ENCODE peak calls at places on chromosomes 7 and 10, in five cellular contexts. E, F, T, A and G are unnamed samples. For H3K36me3, the result is how much of the 10 kb centered on the place peaks cover.

GRCh38 chr7:56092789-56093531 is at the start of gene PHKG1:
- DNase-seq in E (peak), F (peak), T (peak), A (peak), G (peak)

GRCh38 chr7:116500071-116500853 is 724 bp downstream of the CAV2 start:
- DNase-seq in E (no peak), F (peak), T (peak), A (peak), G (peak)

GRCh38 chr10:124232686-124233545 is 139.5 kb upstream of the CHST15 start:
- DNase-seq in E (no peak), F (peak), T (no peak), A (peak), G (no peak)

GRCh38 chr10:98397089-98397600 is 17.8 kb downstream of the PYROXD2 start:
- DNase-seq in E (no peak), F (no peak), T (no peak), A (no peak), G (no peak)

GRCh38 chr10:34696423-34696822 is 118.7 kb downstream of the PARD3 start:
- DNase-seq in E (no peak), F (peak), T (no peak), A (no peak), G (no peak)

GRCh38 chr10:88505265-88505664 is 77.9 kb downstream of the RNLS start:
- DNase-seq in E (no peak), F (no peak), T (no peak), A (no peak), G (no peak)

GRCh38 chr7:129828989-129829676 is 123.6 kb downstream of the UBE2H start:
- DNase-seq in E (no peak), F (no peak), T (peak), A (no peak), G (no peak)

GRCh38 chr7:77786018-77786417 is 12.2 kb downstream of the TMEM60 start:
- DNase-seq in E (no peak), F (no peak), T (no peak), A (no peak), G (no peak)

GRCh38 chr10:2436933-2437332 is 630.4 kb upstream of the PFKP start:
- DNase-seq in E (no peak), F (no peak), T (no peak), A (no peak), G (no peak)

GRCh38 chr10:89237849-89238248 is 13.7 kb downstream of the LIPA start:
- DNase-seq in E (no peak), F (no peak), T (no peak), A (no peak), G (no peak)

GRCh38 chr10:103716206-103717160 is 138.9 kb downstream of the SH3PXD2A start:
- DNase-seq in E (peak), F (peak), T (no peak), A (no peak), G (no peak)

GRCh38 chr7:88169717-88170320 is 50.0 kb downstream of the SRI start:
- DNase-seq in E (peak), F (no peak), T (peak), A (peak), G (no peak)

GRCh38 chr10:61795551-61795950 is 105.9 kb upstream of the ARID5B start:
- DNase-seq in E (no peak), F (no peak), T (no peak), A (no peak), G (peak)

GRCh38 chr7:116683786-116684185 is 11.8 kb downstream of the MET start:
- DNase-seq in E (no peak), F (no peak), T (no peak), A (no peak), G (no peak)

GRCh38 chr7:18315241-18315640 is 180.3 kb upstream of the HDAC9 start:
- DNase-seq in E (no peak), F (no peak), T (no peak), A (no peak), G (no peak)

GRCh38 chr7:107891619-107892366 is 810 bp downstream of the DLD start:
- DNase-seq in E (no peak), F (no peak), T (no peak), A (no peak), G (no peak)

GRCh38 chr7:138880881-138881577 is 83.0 kb upstream of the ATP6V0A4 start:
- DNase-seq in E (no peak), F (peak), T (no peak), A (peak), G (no peak)

GRCh38 chr10:73974309-73974946 is 23.5 kb upstream of the VCL start:
- DNase-seq in E (no peak), F (no peak), T (no peak), A (no peak), G (no peak)

GRCh38 chr10:33899578-33900531 is 565.4 kb upstream of the NRP1 start:
- DNase-seq in E (peak), F (no peak), T (no peak), A (no peak), G (no peak)

GRCh38 chr7:45703373-45703821 is 129.2 kb downstream of the ADCY1 start:
- DNase-seq in E (no peak), F (no peak), T (no peak), A (no peak), G (no peak)

GRCh38 chr7:83366629-83367028 is 203.9 kb upstream of the PCLO start:
- DNase-seq in E (no peak), F (no peak), T (no peak), A (no peak), G (no peak)

GRCh38 chr10:122510326-122510725 is 49.0 kb downstream of the HTRA1 start:
- DNase-seq in E (no peak), F (peak), T (no peak), A (no peak), G (no peak)

GRCh38 chr7:13041368-13041988 is 354.0 kb downstream of the ARL4A start:
- DNase-seq in E (no peak), F (no peak), T (no peak), A (no peak), G (no peak)

GRCh38 chr7:79377097-79377496 is 76.4 kb downstream of the MAGI2 start:
- DNase-seq in E (no peak), F (no peak), T (no peak), A (no peak), G (no peak)

GRCh38 chr10:132735341-132735775 is 50.6 kb downstream of the NKX6-2 start:
- DNase-seq in E (no peak), F (no peak), T (no peak), A (peak), G (no peak)

GRCh38 chr7:143069912-143070500 is 17.9 kb downstream of the OR6V1 start:
- DNase-seq in E (no peak), F (no peak), T (no peak), A (no peak), G (peak)

GRCh38 chr10:80176526-80176925 is 28.8 kb downstream of the ANXA11 start:
- DNase-seq in E (no peak), F (no peak), T (no peak), A (no peak), G (no peak)

GRCh38 chr10:76396126-76396525 is 964.7 kb downstream of the LRMDA start:
- DNase-seq in E (no peak), F (no peak), T (no peak), A (no peak), G (no peak)

GRCh38 chr7:75808106-75808505 is 5.5 kb downstream of the CCL24 start:
- DNase-seq in E (no peak), F (no peak), T (no peak), A (no peak), G (no peak)

GRCh38 chr7:14962778-14963177 is 60.2 kb upstream of the DGKB start:
- DNase-seq in E (no peak), F (peak), T (no peak), A (no peak), G (no peak)

GRCh38 chr10:13095094-13095493 is 4.9 kb upstream of the OPTN start:
- DNase-seq in E (no peak), F (no peak), T (no peak), A (no peak), G (no peak)

GRCh38 chr10:131146790-131147189 is 164.7 kb downstream of the TCERG1L start:
- DNase-seq in E (no peak), F (no peak), T (no peak), A (no peak), G (no peak)

GRCh38 chr7:123811056-123811455 is 33.9 kb upstream of the HYAL4 start:
- DNase-seq in E (no peak), F (no peak), T (no peak), A (no peak), G (no peak)

GRCh38 chr7:32879460-32879859 is 12.1 kb downstream of the KBTBD2 start:
- DNase-seq in E (no peak), F (peak), T (peak), A (no peak), G (no peak)

GRCh38 chr10:104580321-104580720 is 60.8 kb upstream of the SORCS3 start:
- DNase-seq in E (no peak), F (no peak), T (no peak), A (no peak), G (no peak)

GRCh38 chr10:4837551-4837950 is 11.5 kb downstream of the AKR1E2 start:
- DNase-seq in E (no peak), F (no peak), T (no peak), A (no peak), G (no peak)

GRCh38 chr10:69901022-69901421 is 99.3 kb downstream of the COL13A1 start:
- DNase-seq in E (no peak), F (peak), T (no peak), A (no peak), G (no peak)

GRCh38 chr10:3636356-3637181 is 148.4 kb downstream of the KLF6 start:
- DNase-seq in E (no peak), F (no peak), T (no peak), A (peak), G (no peak)
- H3K36me3 ChIP-seq in E (under half), F (under half), T (under half), A (under half), G (under half)

GRCh38 chr7:109309790-109310189 is 740.1 kb downstream of the DNAJB9 start:
- DNase-seq in E (no peak), F (no peak), T (no peak), A (no peak), G (no peak)
- H3K4me3 ChIP-seq in E (no peak), F (no peak), T (no peak), A (no peak), G (no peak)

GRCh38 chr10:94327649-94328048 is 35.1 kb downstream of the NOC3L start:
- DNase-seq in E (no peak), F (no peak), T (no peak), A (no peak), G (no peak)

GRCh38 chr10:94328613-94329012 is 34.1 kb downstream of the NOC3L start:
- DNase-seq in E (no peak), F (no peak), T (no peak), A (no peak), G (no peak)

GRCh38 chr10:94320285-94320914 is 42.3 kb downstream of the NOC3L start:
- DNase-seq in E (peak), F (no peak), T (peak), A (peak), G (peak)

DNA sequence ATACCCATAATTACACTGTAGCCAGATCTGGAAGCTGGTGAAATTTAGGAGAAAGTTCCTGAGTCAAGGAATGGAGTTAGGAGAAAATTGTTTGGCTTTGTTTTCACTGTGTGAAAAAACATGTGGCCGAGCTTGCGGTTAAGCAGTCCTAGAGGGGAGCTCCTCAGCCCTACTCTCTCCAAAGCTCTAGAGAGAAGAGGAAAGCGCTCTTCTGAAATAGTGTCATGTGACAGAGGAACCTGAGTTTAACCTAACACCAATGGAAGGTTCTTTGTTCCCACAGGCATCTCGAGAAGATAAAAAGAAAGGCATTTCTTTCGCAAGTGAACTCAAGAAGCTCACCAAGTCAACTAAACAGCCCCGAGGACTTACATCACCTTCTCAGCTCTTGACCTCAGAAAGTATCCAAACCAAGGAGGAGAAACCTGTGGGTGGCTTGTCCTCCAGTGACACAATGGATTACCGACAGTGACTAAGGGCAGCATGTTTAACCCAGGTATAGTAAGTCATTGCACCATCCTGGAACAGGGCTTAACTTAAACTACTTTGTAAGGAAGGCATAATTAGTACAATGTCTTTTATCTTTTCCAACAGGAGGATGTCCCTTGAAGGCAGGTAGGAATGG is 38.0 kb downstream of the NOC3L start:
- DNase-seq in E (no peak), F (no peak), T (no peak), A (no peak), G (no peak)
- H3K36me3 ChIP-seq in E (under half), F (under half), T (under half), A (half or more), G (under half)

GRCh38 chr10:110500515-110500905 is 2.8 kb downstream of the DUSP5 start:
- DNase-seq in E (no peak), F (peak), T (peak), A (no peak), G (no peak)

GRCh38 chr10:110499796-110500514 is 2.2 kb downstream of the DUSP5 start:
- DNase-seq in E (no peak), F (no peak), T (peak), A (no peak), G (no peak)

GRCh38 chr10:110502072-110502845 is 4.6 kb downstream of the DUSP5 start:
- DNase-seq in E (no peak), F (no peak), T (no peak), A (no peak), G (no peak)

GRCh38 chr10:110502851-110503301 is 5.2 kb downstream of the DUSP5 start:
- DNase-seq in E (no peak), F (peak), T (no peak), A (no peak), G (no peak)

GRCh38 chr10:110501142-110501937 is 3.6 kb downstream of the DUSP5 start:
- DNase-seq in E (peak), F (peak), T (peak), A (peak), G (peak)
- H3K4me3 ChIP-seq in E (no peak), F (peak), T (peak), A (no peak), G (no peak)

DNA sequence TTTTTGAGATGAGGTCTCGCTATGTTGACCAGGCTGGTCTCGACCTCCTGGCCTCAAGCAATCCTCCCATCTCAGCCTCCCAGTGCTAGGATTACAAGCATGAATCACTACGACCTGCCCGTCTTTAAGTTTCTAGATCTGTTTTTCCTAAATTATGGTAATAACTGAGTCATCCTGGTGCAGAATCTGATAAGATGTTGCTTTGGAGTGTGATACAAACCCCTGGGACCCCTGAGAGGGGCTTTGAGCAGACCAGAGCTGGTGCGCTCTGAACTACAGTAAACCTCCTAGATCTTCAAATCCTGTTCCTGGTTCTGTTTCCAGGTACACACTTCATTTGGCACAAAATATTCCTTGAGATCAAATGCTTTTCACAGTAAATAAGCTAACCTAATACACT is 34.2 kb downstream of the RPP38 start:
- DNase-seq in E (no peak), F (no peak), T (no peak), A (no peak), G (no peak)
- H3K36me3 ChIP-seq in E (half or more), F (half or more), T (under half), A (under half), G (under half)

DNA sequence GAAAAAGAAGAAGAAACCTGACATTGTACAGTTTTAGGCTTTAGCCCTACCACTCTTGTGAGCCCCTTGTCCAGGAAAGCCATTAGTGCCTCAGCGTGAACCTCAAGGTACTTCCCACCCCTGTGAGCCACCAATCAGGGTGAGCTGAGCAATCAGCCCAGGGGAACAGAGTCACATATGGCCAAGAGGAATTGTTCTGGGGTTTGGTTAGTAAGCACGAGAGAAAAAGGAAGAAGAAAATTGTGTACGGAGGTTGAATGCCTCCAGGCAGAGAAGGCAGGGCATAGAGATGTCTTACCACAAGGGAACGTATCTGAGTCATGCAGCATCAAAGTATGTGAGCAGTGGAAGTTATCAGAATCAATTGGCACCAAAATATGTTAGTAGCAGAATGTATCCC is 33.0 kb upstream of the ARHGAP12 start:
- DNase-seq in E (no peak), F (peak), T (no peak), A (no peak), G (no peak)
- H3K4me3 ChIP-seq in E (no peak), F (peak), T (no peak), A (no peak), G (no peak)

DNA sequence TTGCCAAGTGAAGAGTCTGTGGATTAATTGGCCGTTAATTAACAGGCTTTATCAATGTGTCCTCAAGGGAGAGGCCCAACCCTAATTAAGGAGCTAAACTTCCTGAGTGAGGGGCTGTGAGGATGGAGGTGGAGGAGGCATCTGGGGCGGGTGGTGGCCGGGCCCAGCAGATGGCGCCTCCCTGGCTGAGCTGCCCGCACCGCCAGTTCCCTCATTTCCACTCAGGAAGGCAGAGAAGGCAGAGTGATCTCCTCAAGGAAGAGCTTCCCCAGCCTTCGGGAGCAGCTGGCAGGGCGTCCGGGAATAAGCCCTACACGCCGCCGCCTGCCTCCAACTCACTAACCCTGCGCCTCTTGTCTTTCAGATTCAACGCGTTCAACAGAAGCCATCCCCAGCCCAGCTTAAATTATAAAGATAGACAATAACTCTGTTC is 112.2 kb downstream of the CYTH3 start:
- DNase-seq in E (no peak), F (peak), T (peak), A (peak), G (peak)
- H3K36me3 ChIP-seq in E (under half), F (half or more), T (half or more), A (half or more), G (under half)

DNA sequence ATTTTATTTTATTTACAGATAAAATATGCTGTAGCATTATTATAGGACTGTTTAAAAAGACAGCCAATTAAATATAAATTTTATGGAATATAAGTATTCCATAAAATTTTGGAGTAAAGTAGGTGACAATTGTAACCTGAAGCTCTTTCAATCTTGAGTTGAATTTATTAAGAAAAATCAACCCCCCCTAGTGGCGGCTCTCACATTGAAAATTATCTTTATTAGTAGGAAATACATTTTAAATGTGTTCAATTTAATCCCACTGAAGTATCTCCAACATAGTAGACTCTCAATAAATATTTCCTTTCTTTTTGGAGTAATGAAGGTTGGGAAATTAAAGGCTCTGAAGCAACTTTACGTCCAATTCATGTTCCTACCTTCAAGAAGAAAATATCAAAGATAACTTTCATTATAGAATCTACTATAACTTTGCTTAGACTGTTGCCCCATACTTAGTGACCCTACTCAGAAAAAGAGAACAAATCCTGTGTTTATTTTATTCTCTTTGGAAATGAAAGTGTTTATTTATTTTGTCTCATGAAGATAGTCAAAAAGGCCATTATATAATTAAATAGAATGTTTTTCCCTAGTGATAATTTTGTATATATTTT is 3.1 kb downstream of the AHR start:
- DNase-seq in E (no peak), F (peak), T (peak), A (no peak), G (no peak)
- H3K4me3 ChIP-seq in E (peak), F (peak), T (no peak), A (no peak), G (no peak)

DNA sequence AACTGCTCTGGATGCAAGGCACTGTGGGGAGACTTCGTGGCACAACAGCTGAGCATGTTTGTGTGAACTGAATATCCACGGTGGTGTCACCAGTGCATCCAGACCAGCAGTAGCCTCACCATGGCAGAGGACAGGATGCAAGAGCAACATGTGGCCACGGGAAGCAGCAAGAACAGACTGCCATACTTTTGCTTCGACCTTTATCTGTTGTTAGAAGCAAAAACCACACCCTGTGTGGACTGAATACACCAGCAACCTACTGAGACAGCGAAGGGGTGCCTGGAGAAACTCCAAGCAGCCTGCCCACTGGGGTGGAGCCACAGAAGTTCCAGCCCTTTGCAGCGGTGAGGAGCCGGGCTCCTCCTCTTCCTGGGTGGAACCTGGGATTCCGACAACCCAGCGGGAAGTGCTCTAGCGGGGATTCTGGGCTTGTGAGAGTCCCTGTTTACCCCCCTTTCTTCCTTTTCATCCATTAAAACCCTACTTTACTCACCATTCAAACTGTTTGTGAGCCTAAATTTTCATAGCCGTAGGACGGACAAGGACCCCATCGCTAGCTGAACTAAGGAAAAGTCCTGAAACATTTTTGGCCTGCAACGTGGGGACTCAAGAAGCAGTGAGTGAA is 584.9 kb downstream of the GRM8 start:
- DNase-seq in E (no peak), F (no peak), T (no peak), A (no peak), G (no peak)
- H3K36me3 ChIP-seq in E (under half), F (under half), T (under half), A (under half), G (under half)

GRCh38 chr7:1226155-1226901 is 6.3 kb upstream of the UNCX start:
- DNase-seq in E (no peak), F (peak), T (no peak), A (no peak), G (peak)
- H3K4me3 ChIP-seq in E (no peak), F (no peak), T (no peak), A (no peak), G (no peak)